ENCODE peak calls at places on chromosome X, in five cellular contexts. One of them, this sample, is unnamed.

GRCh38 chrX:110318664-110318968 is 731 bp upstream of the AMMECR1 start:
- DNase-seq in AG04450: no peak
- DNase-seq in NCI-H1694 treated with DMSO at 0.1 percent for 48 hours: no peak
- DNase-seq in posterior cingulate gyrus: no peak
- DNase-seq in epithelial cell of prostate: no peak
- DNase-seq in this sample: no peak

GRCh38 chrX:119512145-119512800 is 44.0 kb downstream of the SLC25A5 start:
- DNase-seq in AG04450: peak; percentile 18
- DNase-seq in NCI-H1694 treated with DMSO at 0.1 percent for 48 hours: peak; percentile 30
- DNase-seq in posterior cingulate gyrus: no peak
- DNase-seq in epithelial cell of prostate: no peak
- DNase-seq in this sample: peak; percentile 71

GRCh38 chrX:10756365-10756915 is 136.1 kb upstream of the MID1 start:
- DNase-seq in AG04450: peak; percentile 76
- DNase-seq in NCI-H1694 treated with DMSO at 0.1 percent for 48 hours: no peak
- DNase-seq in posterior cingulate gyrus: no peak
- DNase-seq in epithelial cell of prostate: peak; percentile 33
- DNase-seq in this sample: peak; percentile 61

GRCh38 chrX:120514236-120514635 is 45.1 kb upstream of the LAMP2 start:
- DNase-seq in AG04450: no peak
- DNase-seq in NCI-H1694 treated with DMSO at 0.1 percent for 48 hours: no peak
- DNase-seq in posterior cingulate gyrus: no peak
- DNase-seq in epithelial cell of prostate: no peak
- DNase-seq in this sample: peak; percentile 6

GRCh38 chrX:16869393-16870094 is 618 bp downstream of the RBBP7 start:
- DNase-seq in AG04450: no peak
- DNase-seq in NCI-H1694 treated with DMSO at 0.1 percent for 48 hours: no peak
- DNase-seq in posterior cingulate gyrus: no peak
- DNase-seq in epithelial cell of prostate: no peak
- DNase-seq in this sample: peak; percentile 32

GRCh38 chrX:142686653-142687283 is 339.0 kb upstream of the SPANXN4 start:
- DNase-seq in AG04450: no peak
- DNase-seq in NCI-H1694 treated with DMSO at 0.1 percent for 48 hours: no peak
- DNase-seq in posterior cingulate gyrus: no peak
- DNase-seq in epithelial cell of prostate: no peak
- DNase-seq in this sample: no peak

GRCh38 chrX:29662101-29662500 is 553.3 kb upstream of the MAGEB2 start:
- DNase-seq in AG04450: no peak
- DNase-seq in NCI-H1694 treated with DMSO at 0.1 percent for 48 hours: no peak
- DNase-seq in posterior cingulate gyrus: no peak
- DNase-seq in epithelial cell of prostate: peak; percentile 44
- DNase-seq in this sample: peak; percentile 11

GRCh38 chrX:13994104-13994503 is 35.6 kb downstream of the GEMIN8 start:
- DNase-seq in AG04450: no peak
- DNase-seq in NCI-H1694 treated with DMSO at 0.1 percent for 48 hours: no peak
- DNase-seq in posterior cingulate gyrus: peak; percentile 80
- DNase-seq in epithelial cell of prostate: no peak
- DNase-seq in this sample: no peak

GRCh38 chrX:9899640-9900075 is 67.5 kb upstream of the CLDN34 start:
- DNase-seq in AG04450: peak; percentile 61
- DNase-seq in NCI-H1694 treated with DMSO at 0.1 percent for 48 hours: no peak
- DNase-seq in posterior cingulate gyrus: peak; percentile 89
- DNase-seq in epithelial cell of prostate: no peak
- DNase-seq in this sample: no peak

GRCh38 chrX:19682712-19683331 is 167.5 kb upstream of the MAP3K15 start:
- DNase-seq in AG04450: peak; percentile 73
- DNase-seq in NCI-H1694 treated with DMSO at 0.1 percent for 48 hours: no peak
- DNase-seq in posterior cingulate gyrus: peak; percentile 86
- DNase-seq in epithelial cell of prostate: no peak
- DNase-seq in this sample: peak; percentile 41

This sample was measured in hepatic stellate cell.